ENCODE peak calls at places on chromosomes 2 and 18, in seven cellular contexts. C is heart left ventricle, D is fibroblast of lung, B is H7, T is spleen, U is NT2/D1, O is breast epithelium. H is an unnamed sample.
A peak's percentile ranks its signal among the peaks of the same experiment; 100 is the strongest.

GRCh38 chr2:192354512-192355244 is 159.9 kb upstream of the TMEFF2 start:
- DNase-seq in U (no peak), O (no peak), D (no peak), C (no peak), B (no peak), T (no peak), H (no peak)

GRCh38 chr2:223328578-223328977 is 273.6 kb downstream of the SCG2 start:
- DNase-seq in C (no peak), B (no peak), D (peak; percentile 29), U (no peak), T (no peak), O (no peak), H (no peak)

GRCh38 chr2:200469708-200470600 is 39.9 kb downstream of the KCTD18 start:
- DNase-seq in T (no peak), B (no peak), U (no peak), C (peak; percentile 45), O (no peak), D (peak; percentile 63), H (no peak)

GRCh38 chr2:88739985-88740600 is 48.6 kb downstream of the RPIA start:
- DNase-seq in U (peak; percentile 67), D (peak; percentile 42), O (peak; percentile 45), T (peak; percentile 85), C (peak; percentile 62), B (peak; percentile 76), H (peak; percentile 59)

GRCh38 chr2:234032301-234032856 is 18.1 kb upstream of the SPP2 start:
- DNase-seq in D (peak; percentile 88), T (no peak), B (no peak), O (no peak), C (no peak), U (no peak), H (peak; percentile 91)

GRCh38 chr2:134327367-134327766 is 73.5 kb downstream of the MGAT5 start:
- DNase-seq in C (no peak), T (no peak), U (no peak), B (no peak), O (no peak), D (no peak), H (peak; percentile 83)

GRCh38 chr2:102615620-102616436 is 3.5 kb upstream of the SLC9A2 start:
- DNase-seq in T (peak; percentile 88), C (peak; percentile 37), B (peak; percentile 62), D (peak; percentile 50), U (peak; percentile 65), O (no peak), H (peak; percentile 60)

GRCh38 chr2:49656853-49657252 is 502.5 kb upstream of the FSHR start:
- DNase-seq in D (no peak), C (no peak), B (no peak), U (no peak), O (no peak), T (no peak), H (no peak)

GRCh38 chr2:178345951-178346350 is 105.0 kb downstream of the PRKRA start:
- DNase-seq in U (no peak), O (no peak), D (peak; percentile 9), C (no peak), T (no peak), B (no peak), H (no peak)

GRCh38 chr2:176544579-176545365 is 275.5 kb downstream of the MTX2 start:
- DNase-seq in U (no peak), B (no peak), T (no peak), O (no peak), D (no peak), C (no peak), H (no peak)

GRCh38 chr2:200640171-200640570 is 54.4 kb downstream of the AOX1 start:
- DNase-seq in U (no peak), D (no peak), B (no peak), C (no peak), O (no peak), T (no peak), H (no peak)

GRCh38 chr18:8685141-8685913 is 20.0 kb upstream of the MTCL1 start:
- DNase-seq in B (no peak), T (no peak), D (peak; percentile 80), C (no peak), O (peak; percentile 45), U (no peak), H (peak; percentile 91)

GRCh38 chr2:96835830-96836229 is 8.0 kb downstream of the ANKRD23 start:
- DNase-seq in D (no peak), O (no peak), C (no peak), T (no peak), U (no peak), B (no peak), H (no peak)

GRCh38 chr18:13137939-13138821 is 80.4 kb upstream of the LDLRAD4 start:
- DNase-seq in C (peak; percentile 69), D (no peak), T (peak; percentile 87), U (no peak), O (peak; percentile 44), B (no peak), H (peak; percentile 13)

GRCh38 chr2:179302764-179303561 is 38.3 kb upstream of the SESTD1 start:
- DNase-seq in B (no peak), O (no peak), T (no peak), D (no peak), U (no peak), C (no peak), H (no peak)

GRCh38 chr2:85112906-85113625 is 20.1 kb upstream of the TCF7L1 start:
- DNase-seq in O (no peak), B (no peak), U (no peak), D (peak; percentile 27), T (no peak), C (no peak), H (peak; percentile 61)

GRCh38 chr2:26001743-26002341 is 19.5 kb upstream of the KIF3C start:
- DNase-seq in D (peak; percentile 54), O (peak; percentile 60), B (no peak), C (peak; percentile 81), T (peak; percentile 74), U (no peak), H (no peak)

GRCh38 chr2:231710751-231711676 is 2.7 kb downstream of the PTMA start:
- DNase-seq in D (peak; percentile 23), O (no peak), B (peak; percentile 69), T (peak; percentile 89), C (peak; percentile 63), U (no peak), H (no peak)

GRCh38 chr2:120175000-120175581 is 48.1 kb downstream of the TMEM185B start:
- DNase-seq in T (no peak), O (no peak), U (peak; percentile 52), C (no peak), B (peak; percentile 73), D (peak; percentile 51), H (peak; percentile 65)

GRCh38 chr2:65939687-65940086 is 495.2 kb upstream of the MEIS1 start:
- DNase-seq in U (no peak), T (no peak), C (no peak), B (no peak), O (no peak), D (no peak), H (peak; percentile 39)

GRCh38 chr2:64645014-64645418 is 8.7 kb downstream of the SERTAD2 start:
- DNase-seq in U (peak; percentile 83), B (peak; percentile 92), D (peak; percentile 80), O (no peak), T (no peak), C (peak; percentile 67), H (peak; percentile 49)

GRCh38 chr2:9378433-9379371 is 44.6 kb downstream of the ITGB1BP1 start:
- DNase-seq in D (peak; percentile 78), B (peak; percentile 56), U (no peak), C (peak; percentile 92), T (no peak), O (no peak), H (peak; percentile 28)

GRCh38 chr2:9380702-9381628 is 42.4 kb downstream of the ITGB1BP1 start:
- DNase-seq in D (peak; percentile 92), O (no peak), B (no peak), T (peak; percentile 9), C (peak; percentile 63), U (no peak), H (peak; percentile 83)

GRCh38 chr2:9377461-9378097 is 45.7 kb downstream of the ITGB1BP1 start:
- DNase-seq in U (no peak), C (no peak), B (peak; percentile 50), D (no peak), O (no peak), T (no peak), H (no peak)

GRCh38 chr2:9382604-9383235 is 40.6 kb downstream of the ITGB1BP1 start:
- DNase-seq in T (no peak), U (no peak), C (no peak), O (no peak), D (peak; percentile 67), B (no peak), H (no peak)

DNA sequence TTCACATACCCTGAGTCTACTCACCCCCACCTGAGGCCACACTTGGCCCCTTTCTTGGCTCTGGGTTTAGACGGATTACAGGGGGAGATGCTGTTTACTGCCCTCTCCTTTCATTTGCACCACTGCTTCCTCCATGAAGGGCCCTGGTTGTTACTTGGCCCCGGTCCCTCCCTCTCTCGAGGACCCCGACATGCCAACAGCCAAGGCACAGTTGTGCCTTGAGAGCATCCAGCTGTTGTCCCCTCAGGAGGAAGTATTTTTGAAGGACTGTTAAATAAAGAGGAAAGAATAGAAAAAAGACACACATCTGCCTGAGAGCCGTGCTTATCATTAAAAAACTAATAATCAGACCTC is 44.0 kb downstream of the ITGB1BP1 start:
- DNase-seq in U (no peak), T (no peak), B (no peak), D (no peak), C (no peak), O (no peak), H (no peak)
- H3K36me3 ChIP-seq in U (peaks cover 27% of the 10 kb centered on the region), T (no peaks in the 10 kb centered on the region), B (peaks cover 1% of the 10 kb centered on the region), D (peaks cover 9% of the 10 kb centered on the region), C (peaks cover 6% of the 10 kb centered on the region), O (no peaks in the 10 kb centered on the region), H (peaks cover 18% of the 10 kb centered on the region)

GRCh38 chr2:153917570-153917969 is 45.8 kb downstream of the GALNT13 start:
- DNase-seq in C (no peak), T (no peak), D (no peak), B (no peak), U (no peak), O (no peak), H (no peak)
- H3K36me3 ChIP-seq in C (no peaks in the 10 kb centered on the region), T (no peaks in the 10 kb centered on the region), D (no peaks in the 10 kb centered on the region), B (no peaks in the 10 kb centered on the region), U (no peaks in the 10 kb centered on the region), O (no peaks in the 10 kb centered on the region), H (no peaks in the 10 kb centered on the region)

DNA sequence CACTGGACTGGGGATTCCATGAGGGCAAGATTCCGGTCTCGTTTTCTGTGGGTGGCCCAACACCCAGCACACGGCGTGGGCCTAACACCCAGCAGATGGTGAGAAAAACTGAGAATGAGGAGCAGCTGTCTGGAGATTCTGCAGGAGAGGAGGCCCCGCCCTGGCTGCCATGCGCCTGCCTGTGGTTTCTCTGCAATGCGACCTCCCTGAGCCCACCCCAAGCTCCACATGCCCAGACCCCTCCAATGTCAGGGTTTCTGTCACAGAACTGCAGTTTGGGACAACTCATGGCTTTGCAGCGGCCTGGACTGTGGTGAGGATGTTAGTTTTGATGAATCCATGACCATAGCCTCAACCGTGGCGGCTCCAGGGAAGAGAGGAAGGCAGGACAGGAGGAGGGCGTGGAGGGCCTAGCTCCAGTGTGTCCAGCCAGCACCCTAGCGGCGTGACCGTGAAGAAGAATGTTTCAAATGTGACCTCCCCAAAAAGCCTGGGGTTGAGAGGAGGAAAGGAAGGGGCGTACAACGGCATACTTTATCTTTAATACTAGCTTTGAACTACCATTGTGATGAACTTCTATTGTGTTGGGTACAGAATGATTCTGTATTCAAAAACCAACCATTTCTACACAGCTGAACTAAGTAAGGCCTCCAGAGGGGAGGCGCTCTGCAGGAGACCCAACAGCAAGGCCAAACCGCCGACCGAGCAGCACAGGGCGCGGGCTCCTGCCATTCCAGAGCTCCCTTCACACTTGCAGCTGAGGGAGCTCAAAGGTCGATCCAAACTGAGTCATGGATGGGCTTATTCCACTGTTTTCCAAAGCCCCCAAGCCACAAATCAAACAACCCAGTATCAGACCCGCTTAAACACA is 3.4 kb downstream of the PXDN start:
- DNase-seq in T (no peak), O (no peak), D (no peak), C (no peak), U (no peak), B (peak; percentile 33), H (no peak)
- H3K36me3 ChIP-seq in T (no peaks in the 10 kb centered on the region), O (no peaks in the 10 kb centered on the region), D (peaks cover 2% of the 10 kb centered on the region), C (no peaks in the 10 kb centered on the region), U (peaks cover 23% of the 10 kb centered on the region), B (peaks cover 1% of the 10 kb centered on the region), H (peaks cover 2% of the 10 kb centered on the region)

GRCh38 chr2:47438084-47438483 is 35.1 kb downstream of the MSH2 start:
- DNase-seq in U (no peak), T (no peak), O (no peak), C (no peak), D (no peak), B (no peak), H (no peak)
- H3K36me3 ChIP-seq in U (peaks cover 56% of the 10 kb centered on the region), T (no peaks in the 10 kb centered on the region), O (no peaks in the 10 kb centered on the region), C (no peaks in the 10 kb centered on the region), D (no peaks in the 10 kb centered on the region), B (peaks cover 4% of the 10 kb centered on the region), H (no peaks in the 10 kb centered on the region)